ENCODE peak calls at places on chromosomes 5 and 9, in six cellular contexts. O is AG08396; F is activated CD4-positive, alpha-beta T cell treated with anti-CD3 and anti-CD28 coated beads for 48 hours; T is NCI-H1694; P is CD4-positive, CD25-positive, alpha-beta regulatory T cell; K is fibroblast of the conjunctiva. D is an unnamed sample.

GRCh38 chr5:91849069-91849468 is 466.0 kb upstream of the ARRDC3 start:
- DNase-seq in O (no peak), F (no peak), T (no peak), P (no peak), K (no peak), D (no peak)

GRCh38 chr9:35718726-35719511 is 13.1 kb downstream of the TLN1 start:
- DNase-seq in O (no peak), F (no peak), T (no peak), P (no peak), K (no peak), D (no peak)

GRCh38 chr5:34040411-34040810 is 2.6 kb downstream of the C1QTNF3 start:
- DNase-seq in O (no peak), F (no peak), T (no peak), P (no peak), K (no peak), D (no peak)

GRCh38 chr9:3337515-3337914 is 188.3 kb downstream of the RFX3 start:
- DNase-seq in O (peak), F (peak), T (no peak), P (no peak), K (peak), D (no peak)

GRCh38 chr5:179115845-179116524 is 55.8 kb downstream of the ZNF354C start:
- DNase-seq in O (peak), F (no peak), T (no peak), P (no peak), K (no peak), D (no peak)

GRCh38 chr5:10856646-10857332 is 95.8 kb upstream of the DAP start:
- DNase-seq in O (peak), F (peak), T (peak), P (no peak), K (peak), D (peak)

GRCh38 chr5:94467560-94468504 is 150.6 kb downstream of the KIAA0825 start:
- DNase-seq in O (no peak), F (no peak), T (no peak), P (no peak), K (no peak), D (no peak)

GRCh38 chr5:173581408-173582197 is 34.8 kb downstream of the BOD1 start:
- DNase-seq in O (peak), F (peak), T (no peak), P (peak), K (no peak), D (peak)

GRCh38 chr9:2955616-2956015 is 111.7 kb upstream of the PUM3 start:
- DNase-seq in O (no peak), F (no peak), T (no peak), P (no peak), K (no peak), D (no peak)

GRCh38 chr5:16265141-16265540 is 85.5 kb upstream of the MARCHF11 start:
- DNase-seq in O (no peak), F (no peak), T (no peak), P (no peak), K (no peak), D (no peak)

GRCh38 chr5:91306497-91306896 is 76.6 kb downstream of the ARRDC3 start:
- DNase-seq in O (no peak), F (no peak), T (no peak), P (no peak), K (no peak), D (no peak)